ENCODE peak calls at places on chromosomes 12 and 14, in four cellular contexts. Z, W, I and S are unnamed samples.

GRCh38 chr14:88879016-88879415 is 54.6 kb downstream of the TTC8 start:
- DNase-seq in Z (peak; percentile 82), W (no peak), I (peak; percentile 93), S (peak; percentile 92)

GRCh38 chr14:77257700-77258099 is 13.3 kb downstream of the NGB start:
- DNase-seq in Z (no peak), W (no peak), I (no peak), S (no peak)

GRCh38 chr14:70707138-70708038 is 65.7 kb downstream of the TTC9 start:
- DNase-seq in Z (peak; percentile 85), W (peak; percentile 41), I (peak; percentile 14), S (peak; percentile 96)

GRCh38 chr12:112900298-112901145 is 6.2 kb upstream of the OAS1 start:
- DNase-seq in Z (peak; percentile 36), W (no peak), I (peak; percentile 37), S (peak; percentile 62)

GRCh38 chr14:101843665-101844064 is 82.2 kb downstream of the PPP2R5C start:
- DNase-seq in Z (no peak), W (no peak), I (no peak), S (no peak)

GRCh38 chr12:77965790-77966189 is 135.1 kb downstream of the NAV3 start:
- DNase-seq in Z (no peak), W (no peak), I (no peak), S (no peak)

GRCh38 chr14:68995731-68996130 is 16.6 kb upstream of the ACTN1 start:
- DNase-seq in Z (no peak), W (no peak), I (no peak), S (no peak)

GRCh38 chr12:126874427-126875026 is 1392.4 kb upstream of the TMEM132C start:
- DNase-seq in Z (peak; percentile 59), W (no peak), I (peak; percentile 39), S (peak; percentile 49)

GRCh38 chr12:93135286-93136239 is 206.5 kb upstream of the EEA1 start:
- DNase-seq in Z (peak; percentile 73), W (no peak), I (no peak), S (no peak)

GRCh38 chr12:88985631-88986030 is 366.7 kb downstream of the DUSP6 start:
- DNase-seq in Z (no peak), W (no peak), I (no peak), S (no peak)

GRCh38 chr14:96635850-96636249 is 133.7 kb downstream of the PAPOLA start:
- DNase-seq in Z (no peak), W (no peak), I (no peak), S (no peak)

GRCh38 chr12:18158774-18159557 is 69.0 kb upstream of the RERGL start:
- DNase-seq in Z (peak; percentile 19), W (no peak), I (peak; percentile 53), S (peak; percentile 60)

GRCh38 chr12:112796067-112796466 is 4.5 kb downstream of the RPH3A start:
- DNase-seq in Z (no peak), W (no peak), I (no peak), S (no peak)

GRCh38 chr14:100904307-100905019 is 941 bp upstream of the RTL1 start:
- DNase-seq in Z (no peak), W (no peak), I (no peak), S (no peak)

GRCh38 chr14:53491256-53491905 is 338.3 kb upstream of the DDHD1 start:
- DNase-seq in Z (peak; percentile 70), W (no peak), I (no peak), S (peak; percentile 74)

DNA sequence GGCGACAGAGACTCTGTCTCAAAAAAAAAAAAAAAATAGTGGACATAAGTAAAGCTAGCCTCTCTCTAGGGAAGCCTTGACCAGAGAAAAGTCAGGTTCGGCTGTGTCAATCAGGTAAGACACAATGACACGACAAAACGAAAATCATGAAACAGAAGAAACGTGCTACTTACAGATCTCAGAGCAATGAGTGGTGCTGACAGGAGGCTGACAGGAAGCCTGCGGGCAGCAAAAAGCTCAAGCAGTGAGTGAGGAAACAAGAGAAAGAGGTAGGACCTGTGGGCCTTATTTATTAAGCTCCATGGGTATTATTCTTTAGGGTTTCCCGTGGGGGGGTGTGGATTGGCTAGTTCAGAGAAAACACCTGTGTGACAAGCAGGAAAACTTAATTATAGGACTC is 363.1 kb downstream of the KCNH5 start:
- DNase-seq in Z (no peak), W (no peak), I (no peak), S (no peak)
- H3K4me3 ChIP-seq in Z (no peak overlapping the region), W (no peak overlapping the region), I (no peak overlapping the region), S (no peak overlapping the region)

DNA sequence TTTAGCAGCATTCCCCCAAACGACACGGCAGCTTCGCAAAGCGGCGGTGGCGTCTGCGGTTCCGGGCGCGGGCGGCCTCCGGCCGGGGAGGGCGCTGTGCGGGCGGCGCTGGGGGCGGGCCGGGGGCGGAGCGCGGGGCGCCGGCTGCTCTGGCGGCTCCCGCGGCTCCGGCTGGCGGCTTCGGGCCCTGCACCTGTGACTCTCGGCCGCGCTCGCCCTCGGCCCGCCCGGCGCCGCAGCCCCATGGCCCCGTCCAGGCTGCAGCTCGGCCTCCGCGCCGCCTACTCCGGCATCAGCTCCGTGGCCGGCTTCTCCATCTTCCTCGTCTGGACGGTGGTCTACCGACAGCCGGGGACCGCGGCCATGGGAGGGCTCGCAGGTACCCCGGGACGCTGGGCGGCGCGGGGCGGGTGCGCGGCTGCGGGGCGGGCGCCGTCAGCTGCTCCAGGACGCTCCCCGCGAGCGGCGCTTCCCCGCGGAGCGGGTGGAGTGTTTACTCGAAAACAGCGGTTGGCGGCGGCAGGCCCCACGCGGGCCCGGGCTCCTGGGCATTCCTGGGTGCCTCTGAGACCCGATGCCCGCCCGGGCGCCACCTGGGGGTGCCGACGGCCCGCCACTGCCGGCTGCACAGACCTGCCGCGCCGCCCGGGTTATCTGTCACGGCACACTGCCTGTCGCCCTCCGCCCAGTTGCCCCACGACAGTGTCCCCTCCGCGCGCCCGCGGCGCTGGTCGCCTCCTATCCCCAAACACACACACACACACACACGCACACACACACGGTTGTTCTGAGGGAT is at the start of gene SLC48A1:
- DNase-seq in Z (no peak), W (peak; percentile 87), I (peak; percentile 55), S (peak; percentile 75)
- TF ChIP-seq CTCF in Z (peak; percentile 29), W (peak; percentile 23), I (peak; percentile 18), S (peak; percentile 26)

GRCh38 chr12:16606936-16607335 is 974 bp upstream of the LMO3 start:
- DNase-seq in Z (no peak), W (no peak), I (no peak), S (no peak)
- H3K4me3 ChIP-seq in Z (peak overlapping the region; percentile 42), W (peak overlapping the region; percentile 50), I (peak overlapping the region; percentile 79), S (no peak overlapping the region)

DNA sequence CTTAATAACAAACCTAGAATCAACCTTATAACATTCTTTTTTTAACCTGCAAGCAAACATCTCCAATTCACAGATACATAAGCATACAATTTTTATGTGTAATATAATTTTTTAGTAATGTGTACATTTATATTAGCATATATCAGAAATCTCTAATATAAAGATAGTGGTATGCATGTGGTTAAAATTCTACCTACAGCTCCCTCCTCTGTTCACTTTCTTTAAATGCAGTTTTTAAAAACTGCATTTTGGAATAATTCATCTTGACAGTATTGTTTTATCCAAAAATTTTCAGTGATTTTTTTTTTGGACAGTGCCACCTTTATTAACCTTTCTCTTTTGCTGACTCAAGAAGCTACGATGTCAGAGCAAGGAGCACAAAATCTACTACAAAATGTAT is 13.2 kb upstream of the RXYLT1 start:
- DNase-seq in Z (no peak), W (no peak), I (no peak), S (no peak)
- TF ChIP-seq CTCF in Z (peak; percentile 29), W (peak; percentile 23), I (peak; percentile 9), S (no peak)

GRCh38 chr14:41825622-41826021 is 218.9 kb downstream of the LRFN5 start:
- DNase-seq in Z (no peak), W (no peak), I (no peak), S (no peak)

GRCh38 chr14:41830679-41831078 is 224.0 kb downstream of the LRFN5 start:
- DNase-seq in Z (peak; percentile 56), W (no peak), I (peak; percentile 69), S (peak; percentile 87)
- H3K4me3 ChIP-seq in Z (no peak overlapping the region), W (no peak overlapping the region), I (no peak overlapping the region), S (no peak overlapping the region)

GRCh38 chr12:69239286-69239921 is at the start of gene CPSF6:
- DNase-seq in Z (peak; percentile 96), W (peak; percentile 97), I (peak; percentile 91), S (peak; percentile 94)
- TF ChIP-seq CTCF in Z (no peak), W (no peak), I (no peak), S (no peak)

GRCh38 chr14:60845523-60845922 is 111.0 kb downstream of the MNAT1 start:
- DNase-seq in Z (no peak), W (no peak), I (no peak), S (no peak)
- H3K4me3 ChIP-seq in Z (no peak overlapping the region), W (no peak overlapping the region), I (no peak overlapping the region), S (no peak overlapping the region)